ENCODE peak calls at places on chromosomes 6 and 20, in eight cellular contexts. V is heart left ventricle, M is AG04450, P is foreskin fibroblast, J is cardiac fibroblast, U is progenitor cell of endocrine pancreas, B is lung, H is BJ. I is an unnamed sample.

GRCh38 chr20:3900187-3900604 is 11.0 kb downstream of the PANK2 start:
- DNase-seq in U (no peak), H (no peak), P (no peak), B (no peak), V (no peak), M (no peak), J (no peak), I (no peak)

GRCh38 chr6:116468293-116468692 is 7.1 kb downstream of the CALHM6 start:
- DNase-seq in H (no peak), P (no peak), V (no peak), U (no peak), M (no peak), B (no peak), J (no peak), I (no peak)

GRCh38 chr6:24431045-24431451 is 28.3 kb downstream of the MRS2 start:
- DNase-seq in H (no peak), U (no peak), J (peak), P (no peak), M (peak), B (no peak), V (no peak), I (no peak)

GRCh38 chr20:44038681-44039123 is 124.0 kb downstream of the TOX2 start:
- DNase-seq in M (no peak), J (no peak), B (no peak), H (no peak), P (no peak), V (peak), U (no peak), I (no peak)

GRCh38 chr6:105797313-105797970 is 288.7 kb upstream of the PRDM1 start:
- DNase-seq in V (no peak), H (no peak), U (no peak), P (no peak), J (no peak), B (no peak), M (no peak), I (no peak)

GRCh38 chr6:15588966-15589634 is 73.7 kb downstream of the DTNBP1 start:
- DNase-seq in J (peak), P (peak), U (no peak), M (peak), H (peak), V (no peak), B (no peak), I (no peak)

GRCh38 chr6:105199711-105200110 is 19.9 kb upstream of the POPDC3 start:
- DNase-seq in P (no peak), B (no peak), U (no peak), H (no peak), M (no peak), J (no peak), V (peak), I (no peak)

GRCh38 chr6:33620158-33620583 is 951 bp upstream of the ITPR3 start:
- DNase-seq in M (no peak), V (no peak), B (peak), J (peak), H (no peak), P (no peak), U (no peak), I (no peak)

GRCh38 chr6:10409766-10410209 is 5.1 kb downstream of the TFAP2A start:
- DNase-seq in M (no peak), V (no peak), H (no peak), U (no peak), J (no peak), B (no peak), P (no peak), I (no peak)

GRCh38 chr20:58877374-58878360 is 25.2 kb downstream of the GNAS start:
- DNase-seq in V (no peak), M (no peak), H (no peak), B (no peak), J (no peak), P (no peak), U (no peak), I (no peak)

GRCh38 chr6:100435299-100435698 is 29.4 kb downstream of the SIM1 start:
- DNase-seq in H (no peak), B (no peak), M (no peak), J (no peak), V (no peak), P (no peak), U (no peak), I (no peak)

GRCh38 chr6:113596907-113597583 is 260.1 kb upstream of the MARCKS start:
- DNase-seq in U (no peak), V (no peak), B (no peak), J (peak), M (no peak), H (peak), P (peak), I (no peak)

GRCh38 chr20:34825530-34826362 is at the start of gene NCOA6:
- DNase-seq in M (peak), V (peak), U (peak), P (peak), J (peak), H (no peak), B (peak), I (peak)

GRCh38 chr20:56437196-56437960 is 25.3 kb downstream of the CASS4 start:
- DNase-seq in V (no peak), P (no peak), B (no peak), J (no peak), M (no peak), U (no peak), H (no peak), I (no peak)

GRCh38 chr6:38477680-38478260 is 162.0 kb downstream of the BTBD9 start:
- DNase-seq in P (no peak), J (no peak), V (no peak), M (no peak), H (no peak), U (no peak), B (no peak), I (no peak)

GRCh38 chr6:28167068-28167467 is 25.4 kb downstream of the ZKSCAN8 start:
- DNase-seq in H (peak), M (peak), U (no peak), P (peak), V (no peak), J (peak), B (no peak), I (no peak)

GRCh38 chr6:16446241-16446640 is 207.9 kb downstream of the GMPR start:
- DNase-seq in B (no peak), P (no peak), U (no peak), M (no peak), H (no peak), J (no peak), V (no peak), I (no peak)

GRCh38 chr6:45461486-45461885 is 83.8 kb upstream of the SUPT3H start:
- DNase-seq in H (no peak), P (no peak), J (peak), U (no peak), B (no peak), V (no peak), M (no peak), I (no peak)

GRCh38 chr6:42229720-42230119 is 12.1 kb upstream of the MRPS10 start:
- DNase-seq in B (no peak), H (no peak), U (no peak), P (no peak), J (no peak), M (no peak), V (no peak), I (no peak)

GRCh38 chr6:42232035-42232434 is 14.4 kb upstream of the MRPS10 start:
- DNase-seq in M (no peak), B (no peak), J (no peak), H (no peak), P (no peak), V (no peak), U (no peak), I (no peak)

GRCh38 chr6:42228305-42228704 is 10.6 kb upstream of the MRPS10 start:
- DNase-seq in U (no peak), V (no peak), H (no peak), B (no peak), M (no peak), J (no peak), P (no peak), I (no peak)

GRCh38 chr6:42227173-42227850 is 9.7 kb upstream of the MRPS10 start:
- DNase-seq in U (no peak), H (no peak), P (no peak), V (no peak), M (no peak), B (no peak), J (no peak), I (no peak)

DNA sequence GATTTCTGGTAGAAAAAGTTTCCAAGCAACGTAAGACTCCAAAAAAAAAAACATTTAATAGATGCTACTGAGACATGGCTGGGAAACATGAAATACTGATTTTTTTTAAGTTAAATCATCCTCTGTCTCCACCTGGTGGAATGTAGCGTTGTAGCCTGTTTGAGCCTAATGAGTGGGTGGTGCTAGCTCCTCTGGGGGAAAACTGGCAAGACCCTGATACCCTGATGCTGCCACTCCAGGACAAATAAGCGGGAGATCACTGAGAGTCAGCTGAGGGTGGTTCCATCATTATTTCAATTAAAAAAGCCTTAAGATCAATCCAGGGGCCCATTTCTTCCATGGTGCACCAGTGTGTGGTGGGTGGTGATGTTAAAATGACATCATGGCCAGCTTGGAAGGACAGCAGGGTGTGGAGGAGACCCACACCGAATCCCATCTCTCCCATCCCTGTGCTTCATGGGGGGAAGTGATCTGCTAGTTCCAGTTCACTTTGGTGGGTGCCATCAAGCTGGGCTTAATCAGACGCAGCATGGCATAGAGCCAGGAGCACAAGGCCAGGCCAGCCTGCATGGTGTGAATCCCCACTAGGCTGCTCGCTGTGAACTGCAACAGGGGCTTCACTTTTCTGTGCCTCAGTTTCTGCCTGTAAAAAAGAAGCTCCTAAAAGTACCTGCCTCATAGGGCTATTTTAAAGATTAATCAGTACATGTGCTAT is 12.8 kb upstream of the MRPS10 start:
- DNase-seq in P (no peak), J (peak), V (no peak), M (no peak), H (no peak), U (no peak), B (no peak), I (no peak)
- TF ChIP-seq CTCF in P (peak), J (peak), V (peak), M (peak), H (peak), U (peak), B (no peak), I (no peak)

DNA sequence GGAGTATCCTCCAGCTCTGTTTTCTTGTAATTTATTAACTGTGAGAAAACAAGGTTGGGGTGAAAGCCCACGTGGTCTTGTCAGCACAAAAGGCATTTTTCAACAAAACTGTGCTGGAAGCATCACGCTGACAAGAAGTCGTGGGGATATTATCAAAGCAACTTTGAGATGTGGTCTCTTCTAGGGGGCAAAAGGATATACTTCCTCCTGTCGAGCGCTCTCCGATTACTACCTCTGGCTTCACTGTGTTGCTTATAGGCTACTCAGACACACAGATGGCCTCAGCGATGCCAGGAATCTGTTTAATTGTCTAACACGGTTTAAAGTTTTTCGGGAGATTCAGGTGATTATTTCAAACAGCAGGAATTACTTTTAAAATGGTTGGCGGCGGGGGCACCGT is 275.9 kb upstream of the SOX4 start:
- DNase-seq in P (no peak), J (no peak), U (no peak), H (no peak), B (no peak), V (no peak), M (no peak), I (no peak)
- TF ChIP-seq CTCF in P (no peak), J (no peak), U (no peak), H (no peak), B (no peak), V (no peak), M (no peak), I (no peak)

GRCh38 chr20:37095108-37095608 is 639 bp downstream of the RBL1 start:
- DNase-seq in H (no peak), V (no peak), M (no peak), B (no peak), U (no peak), J (peak), P (no peak), I (no peak)

GRCh38 chr20:37095609-37096414 is at the start of gene RBL1:
- DNase-seq in P (peak), H (peak), V (peak), U (peak), M (peak), B (peak), J (peak), I (peak)

DNA sequence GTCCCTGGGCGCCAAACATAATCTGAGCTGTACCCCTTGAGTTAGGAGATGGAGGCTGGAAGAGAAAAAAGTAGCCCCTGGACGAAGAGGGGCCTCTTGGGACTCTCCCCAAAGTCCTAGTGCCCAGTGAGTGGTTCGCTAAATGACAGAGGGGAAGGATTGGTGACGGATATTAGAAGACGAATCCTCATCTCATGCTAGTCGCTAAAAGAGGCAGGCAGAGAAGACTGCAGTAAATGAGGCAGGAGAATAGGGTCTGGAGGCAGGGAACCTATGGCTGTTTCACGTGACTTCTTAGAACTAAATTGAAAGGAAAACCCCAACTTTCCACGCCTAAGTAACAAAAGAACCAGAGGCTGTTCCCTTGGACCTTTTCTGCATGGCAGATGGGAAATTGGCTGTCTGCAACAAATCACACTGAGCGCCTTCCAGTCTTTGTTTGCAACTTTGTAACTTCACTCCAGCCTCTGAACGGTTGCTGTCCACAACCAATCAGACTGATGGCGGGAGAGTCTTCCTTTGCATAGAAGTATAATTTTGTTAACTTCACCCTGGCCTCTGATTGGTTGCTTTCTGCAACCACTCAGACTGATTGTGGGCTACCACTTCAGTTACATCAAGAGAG is 730 bp upstream of the RBL1 start:
- DNase-seq in V (no peak), P (no peak), U (no peak), H (no peak), B (no peak), J (peak), M (no peak), I (no peak)
- TF ChIP-seq CTCF in V (no peak), P (no peak), U (no peak), H (no peak), B (no peak), J (no peak), M (no peak), I (no peak)

GRCh38 chr20:32205502-32206382 is 1.8 kb downstream of the PLAGL2 start:
- DNase-seq in V (no peak), H (no peak), U (no peak), M (no peak), B (no peak), J (no peak), P (no peak), I (no peak)

GRCh38 chr20:32208499-32209154 is 947 bp downstream of the POFUT1 start:
- DNase-seq in M (no peak), J (no peak), U (no peak), P (no peak), H (no peak), V (no peak), B (no peak), I (no peak)

GRCh38 chr20:32207211-32207625 is 325 bp downstream of the PLAGL2 start:
- DNase-seq in V (no peak), J (no peak), B (no peak), P (no peak), M (no peak), H (no peak), U (no peak), I (no peak)

GRCh38 chr20:32206383-32207210 is 946 bp downstream of the PLAGL2 start:
- DNase-seq in H (no peak), V (no peak), J (no peak), B (no peak), M (no peak), U (no peak), P (no peak), I (no peak)

DNA sequence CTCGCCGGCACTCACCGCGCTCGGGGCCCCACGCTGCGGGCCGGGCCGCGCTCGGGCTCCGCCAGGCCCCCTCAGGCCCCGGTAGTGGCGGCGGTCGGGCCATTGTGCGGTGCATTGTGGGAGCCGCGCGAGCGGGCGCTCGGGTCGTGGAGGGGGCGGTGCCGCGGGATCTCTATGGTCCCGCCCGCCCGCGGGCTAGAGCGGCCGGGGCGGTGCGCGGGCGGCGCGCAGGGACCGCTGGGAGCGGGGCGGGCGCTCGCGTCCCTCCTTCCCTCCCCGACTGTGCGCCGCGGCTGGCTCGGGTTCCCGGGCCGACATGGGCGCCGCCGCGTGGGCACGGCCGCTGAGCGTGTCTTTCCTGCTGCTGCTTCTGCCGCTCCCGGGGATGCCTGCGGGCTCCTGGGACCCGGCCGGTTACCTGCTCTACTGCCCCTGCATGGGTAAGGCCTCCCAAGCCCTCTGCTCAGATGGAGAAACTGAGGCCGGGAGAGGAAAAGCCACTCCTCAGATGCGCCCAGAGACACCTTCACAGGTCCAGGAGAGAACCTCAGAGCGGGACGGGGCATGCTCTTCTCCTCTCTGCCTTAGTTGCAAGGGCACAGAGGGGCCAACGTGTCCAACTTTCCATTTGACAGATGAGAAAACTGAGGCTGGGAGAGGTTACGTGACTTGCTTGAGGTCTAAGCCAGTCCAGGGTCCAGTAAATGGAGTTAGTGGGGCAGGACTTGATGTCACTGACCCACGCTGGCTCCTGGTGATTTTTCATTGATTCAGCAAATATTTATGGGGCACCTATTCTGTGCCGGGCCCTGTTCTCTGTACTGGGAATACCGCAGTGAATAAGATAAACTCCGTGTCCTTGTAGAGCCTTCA is at the start of the genes PLAGL2 and POFUT1:
- DNase-seq in B (peak), J (peak), H (peak), P (peak), M (peak), V (peak), U (peak), I (peak)
- TF ChIP-seq CTCF in B (no peak), J (no peak), H (peak), P (peak), M (no peak), V (no peak), U (peak), I (peak)

GRCh38 chr6:97068211-97068610 is 143.7 kb downstream of the KLHL32 start:
- DNase-seq in P (peak), U (no peak), M (peak), J (peak), V (no peak), B (no peak), H (no peak), I (no peak)
- TF ChIP-seq CTCF in P (peak), U (peak), M (peak), J (peak), V (peak), B (no peak), H (peak), I (peak)

DNA sequence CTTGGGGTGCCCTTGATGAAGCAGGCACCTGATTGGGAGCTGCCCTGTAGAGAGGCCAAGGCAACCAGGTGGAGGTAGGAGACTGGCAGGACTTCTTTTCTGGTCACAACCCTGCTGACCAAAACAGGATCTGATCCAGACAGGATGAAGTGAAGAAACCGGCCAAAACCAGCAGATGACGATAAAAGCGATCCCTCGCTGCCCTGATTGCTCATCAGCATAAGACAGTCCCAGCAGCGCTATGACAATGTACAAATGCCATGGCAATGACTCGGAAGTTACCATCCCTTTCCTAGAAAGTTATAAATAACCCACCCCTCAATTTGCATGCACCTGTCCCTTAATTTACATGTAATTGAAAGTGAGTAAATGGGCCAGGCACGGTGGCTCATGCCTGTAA is 88.4 kb upstream of the PDE10A start:
- DNase-seq in V (no peak), J (no peak), P (no peak), M (no peak), U (no peak), H (no peak), B (no peak), I (no peak)
- TF ChIP-seq CTCF in V (no peak), J (no peak), P (no peak), M (no peak), U (no peak), H (no peak), B (no peak), I (no peak)

DNA sequence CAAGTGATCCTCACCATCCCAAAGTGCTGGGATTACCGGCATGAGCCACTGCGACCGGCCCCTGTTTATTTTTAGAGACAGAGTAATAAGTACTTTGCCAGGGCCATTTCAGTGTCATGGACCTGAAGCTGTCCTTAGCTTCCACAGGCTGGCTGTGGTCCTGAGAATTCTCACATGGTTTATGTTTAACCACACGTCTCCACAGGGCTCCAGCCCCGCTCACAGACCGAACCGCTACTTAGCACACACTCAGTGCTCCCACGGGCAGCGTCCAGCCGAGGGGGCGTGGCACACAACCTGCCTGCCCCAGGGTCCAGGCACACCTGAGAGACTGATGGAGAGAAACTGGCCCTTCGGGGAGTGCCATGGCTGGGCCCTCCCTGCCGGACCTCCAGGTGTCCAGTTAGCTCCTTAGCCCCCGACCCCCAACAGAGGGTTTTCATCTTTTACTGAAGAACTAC is 11.7 kb downstream of the ACSS1 start:
- DNase-seq in H (no peak), J (no peak), B (no peak), U (no peak), V (peak), P (no peak), M (no peak), I (peak)
- TF ChIP-seq CTCF in H (no peak), J (no peak), B (no peak), U (no peak), V (no peak), P (no peak), M (no peak), I (no peak)

GRCh38 chr6:110408891-110409290 is 6.5 kb downstream of the DDO start:
- DNase-seq in U (no peak), B (no peak), P (no peak), H (no peak), J (no peak), V (no peak), M (no peak), I (no peak)
- TF ChIP-seq CTCF in U (peak), B (no peak), P (no peak), H (no peak), J (no peak), V (no peak), M (no peak), I (no peak)

I was measured in CD14-positive monocyte.